ENCODE peak calls at places on chromosomes 3 and 15, in ten cellular contexts. S is GM12864, R is coronary artery, G is GM12865, Q is endothelial cell, K is adrenal gland, C is uterus, Z is cardiac fibroblast, F is tibial nerve, H is AG10803. U is an unnamed sample.

GRCh38 chr15:84023636-84024035 is 211.9 kb upstream of the GOLGA6L4 start:
- DNase-seq in G (peak; percentile 62), Q (peak; percentile 33), Z (peak; percentile 58), R (no peak), F (peak; percentile 14), C (peak; percentile 32), K (peak; percentile 6), S (peak; percentile 15), H (peak; percentile 15), U (no peak)

GRCh38 chr15:53034767-53035245 is 244.7 kb upstream of the ONECUT1 start:
- DNase-seq in F (no peak), K (no peak), R (no peak), Z (no peak), H (no peak), C (no peak), G (no peak), Q (no peak), S (no peak), U (no peak)

GRCh38 chr3:140128217-140129137 is 193.5 kb downstream of the CLSTN2 start:
- DNase-seq in H (peak; percentile 28), S (no peak), F (no peak), Z (peak; percentile 26), G (peak; percentile 52), C (no peak), R (no peak), Q (peak; percentile 63), K (peak; percentile 43), U (peak; percentile 17)

GRCh38 chr3:16173696-16174355 is 654 bp upstream of the GALNT15 start:
- DNase-seq in G (no peak), R (peak; percentile 70), S (no peak), Q (no peak), H (peak; percentile 87), Z (no peak), C (no peak), K (no peak), F (no peak), U (no peak)

GRCh38 chr3:139629033-139629432 is 48.7 kb downstream of the NMNAT3 start:
- DNase-seq in C (no peak), G (peak; percentile 56), R (no peak), Z (peak; percentile 6), F (no peak), K (no peak), S (peak; percentile 7), Q (no peak), H (peak; percentile 2), U (no peak)

GRCh38 chr3:77411990-77412389 is 372.1 kb downstream of the ROBO2 start:
- DNase-seq in S (no peak), G (no peak), K (no peak), C (no peak), R (no peak), Z (no peak), F (no peak), H (peak; percentile 66), Q (no peak), U (no peak)

GRCh38 chr15:79967331-79968182 is 3.4 kb downstream of the BCL2A1 start:
- DNase-seq in H (no peak), Q (no peak), K (no peak), C (no peak), R (no peak), G (peak; percentile 31), F (no peak), Z (no peak), S (no peak), U (no peak)

GRCh38 chr3:142723968-142724681 is at the start of gene TRPC1:
- DNase-seq in K (peak; percentile 79), C (peak; percentile 76), F (peak; percentile 48), Z (peak; percentile 80), R (peak; percentile 89), G (peak; percentile 91), H (peak; percentile 81), S (peak; percentile 53), Q (peak; percentile 74), U (peak; percentile 66)

GRCh38 chr3:160612386-160613115 is 47.2 kb upstream of the KPNA4 start:
- DNase-seq in R (no peak), K (no peak), F (no peak), S (no peak), Q (no peak), C (no peak), H (no peak), Z (no peak), G (no peak), U (no peak)

GRCh38 chr3:31453430-31453829 is 79.3 kb upstream of the STT3B start:
- DNase-seq in G (no peak), Z (no peak), R (no peak), F (no peak), K (no peak), C (no peak), Q (no peak), S (no peak), H (no peak), U (no peak)

GRCh38 chr15:75723847-75724660 is 11.4 kb upstream of the CSPG4 start:
- DNase-seq in Q (peak; percentile 57), K (peak; percentile 75), Z (peak; percentile 96), R (peak; percentile 95), H (peak; percentile 94), F (peak; percentile 86), G (peak; percentile 56), C (peak; percentile 92), S (no peak), U (no peak)

GRCh38 chr3:184786271-184787010 is 25.5 kb upstream of the VPS8 start:
- DNase-seq in S (no peak), F (peak; percentile 30), C (peak; percentile 66), G (peak; percentile 40), H (peak; percentile 97), K (peak; percentile 52), R (peak; percentile 80), Q (no peak), Z (peak; percentile 88), U (no peak)

GRCh38 chr3:172287811-172288477 is 160.3 kb downstream of the GHSR start:
- DNase-seq in K (no peak), S (no peak), Q (no peak), R (no peak), C (no peak), F (no peak), Z (no peak), G (no peak), H (no peak), U (no peak)

GRCh38 chr15:65318870-65319356 is 14.4 kb downstream of the RNU5B-1 start:
- DNase-seq in H (peak; percentile 69), S (no peak), K (peak; percentile 87), Z (peak; percentile 82), G (peak; percentile 75), C (peak; percentile 85), R (no peak), F (peak; percentile 61), Q (peak; percentile 87), U (peak; percentile 81)

GRCh38 chr15:67120839-67121540 is 55.6 kb downstream of the SMAD3 start:
- DNase-seq in S (no peak), G (peak; percentile 79), Q (no peak), F (peak; percentile 82), H (peak; percentile 85), K (peak; percentile 82), Z (peak; percentile 95), C (peak; percentile 92), R (peak; percentile 94), U (no peak)

GRCh38 chr3:115285001-115285400 is 137.9 kb upstream of the ZBTB20 start:
- DNase-seq in H (peak; percentile 23), Z (no peak), K (no peak), Q (no peak), R (no peak), S (no peak), G (no peak), C (no peak), F (no peak), U (no peak)

GRCh38 chr3:155748611-155749365 is 3.9 kb upstream of the PLCH1 start:
- DNase-seq in S (no peak), Q (no peak), H (peak; percentile 8), C (no peak), F (no peak), Z (no peak), K (no peak), G (no peak), R (no peak), U (no peak)

GRCh38 chr3:113979916-113980315 is 32.1 kb downstream of the ZDHHC23 start:
- DNase-seq in F (no peak), Q (no peak), C (no peak), K (no peak), S (no peak), Z (no peak), R (no peak), G (no peak), H (no peak), U (no peak)

DNA sequence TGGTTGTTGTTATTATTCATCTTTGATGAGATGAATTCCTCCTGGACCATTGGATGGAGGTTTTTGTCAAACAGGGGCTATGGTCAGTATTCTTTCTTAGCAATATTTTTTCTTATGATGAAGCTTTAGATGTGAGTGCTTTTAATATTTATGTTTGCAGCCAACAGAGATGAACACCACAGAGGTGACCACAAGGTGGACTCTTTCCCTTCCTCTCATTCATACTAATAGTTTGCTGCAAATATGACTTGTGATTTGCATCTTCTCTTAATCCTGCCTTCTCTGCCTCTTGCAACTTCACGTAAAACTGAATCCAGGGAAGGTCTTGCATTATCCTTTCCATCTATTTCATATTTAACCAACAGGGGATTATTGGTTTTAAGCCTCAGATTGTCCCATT is 473.1 kb upstream of the UBE2E2 start:
- DNase-seq in Q (peak; percentile 8), S (no peak), G (peak; percentile 7), K (peak; percentile 6), H (no peak), C (no peak), F (no peak), R (no peak), Z (no peak), U (no peak)
- TF ChIP-seq CTCF in Q (peak; percentile 56), S (no peak), G (peak; percentile 8), K (peak; percentile 24), H (no peak), C (no peak), F (no peak), R (no peak), Z (no peak), U (peak; percentile 51)

DNA sequence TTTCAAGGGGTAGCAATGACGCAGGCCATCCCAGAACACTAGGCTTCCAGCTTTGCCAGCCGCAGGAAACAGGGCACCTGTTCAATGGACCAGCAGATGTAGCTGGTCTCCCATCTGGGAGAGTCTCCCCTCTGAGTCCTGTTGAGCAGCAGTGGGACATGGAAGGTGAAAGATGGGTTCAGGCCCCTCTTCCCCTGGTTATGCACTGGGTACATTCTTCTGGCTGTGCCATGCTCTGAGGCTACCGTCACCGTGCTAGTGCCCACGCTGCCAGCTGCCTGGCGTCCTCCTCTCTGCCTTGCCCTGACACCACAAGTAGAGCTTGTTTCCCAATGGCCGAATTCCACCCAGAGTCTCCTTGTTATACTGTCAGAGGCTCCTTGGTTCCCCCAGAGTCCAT is 63.1 kb downstream of the TLE3 start:
- DNase-seq in Q (no peak), K (no peak), F (no peak), G (no peak), C (no peak), S (no peak), H (no peak), R (no peak), Z (no peak), U (no peak)
- TF ChIP-seq CTCF in Q (no peak), K (no peak), F (no peak), G (no peak), C (no peak), S (no peak), H (no peak), R (no peak), Z (no peak), U (no peak)

GRCh38 chr3:47370887-47371697 is 9.7 kb upstream of the PTPN23 start:
- DNase-seq in F (no peak), C (no peak), Z (no peak), G (peak; percentile 53), K (peak; percentile 24), H (no peak), S (no peak), R (no peak), Q (peak; percentile 45), U (no peak)
- TF ChIP-seq CTCF in F (peak; percentile 51), C (peak; percentile 31), Z (peak; percentile 23), G (peak; percentile 37), K (no peak), H (peak; percentile 30), S (peak; percentile 57), R (no peak), Q (peak; percentile 36), U (peak; percentile 59)

GRCh38 chr3:125306620-125307019 is 68.5 kb downstream of the ZNF148 start:
- DNase-seq in Q (no peak), Z (no peak), K (no peak), G (no peak), R (no peak), S (no peak), C (no peak), F (no peak), H (no peak), U (no peak)
- TF ChIP-seq CTCF in Q (no peak), Z (no peak), K (no peak), G (no peak), R (no peak), S (no peak), C (no peak), F (no peak), H (no peak), U (no peak)

U was measured in progenitor cell of endocrine pancreas.